ENCODE peak calls at places on chromosome 6, in five cellular contexts. V, N, S, G and A are unnamed samples.

GRCh38 chr6:31822038-31822821 is 5.3 kb upstream of the HSPA1B start:
- DNase-seq in S (peak), V (peak), N (peak), G (peak), A (peak)

GRCh38 chr6:129381885-129382284 is 328.1 kb downstream of the ARHGAP18 start:
- DNase-seq in G (no peak), S (no peak), N (no peak), V (no peak), A (no peak)

GRCh38 chr6:145267076-145267867 is 468.0 kb downstream of the EPM2A start:
- DNase-seq in V (no peak), N (no peak), S (no peak), G (no peak), A (no peak)

GRCh38 chr6:38271081-38271480 is 368.6 kb downstream of the BTBD9 start:
- DNase-seq in S (no peak), V (no peak), G (no peak), N (no peak), A (no peak)

GRCh38 chr6:72522735-72523141 is 99.1 kb upstream of the KCNQ5 start:
- DNase-seq in G (no peak), N (no peak), S (no peak), V (peak), A (peak)

GRCh38 chr6:154653853-154654252 is 79.4 kb upstream of the SCAF8 start:
- DNase-seq in N (no peak), V (no peak), S (no peak), G (no peak), A (no peak)

GRCh38 chr6:109457596-109457996 is 2.0 kb upstream of the MICAL1 start:
- DNase-seq in G (no peak), V (no peak), N (no peak), S (no peak), A (no peak)

GRCh38 chr6:163198396-163198795 is 216.1 kb upstream of the QKI start:
- DNase-seq in V (no peak), N (no peak), S (no peak), G (no peak), A (no peak)

GRCh38 chr6:126890055-126890454 is 228.4 kb upstream of the RSPO3 start:
- DNase-seq in S (no peak), N (no peak), G (no peak), V (no peak), A (no peak)

GRCh38 chr6:152952866-152953509 is 29.9 kb downstream of the FBXO5 start:
- DNase-seq in G (no peak), S (no peak), N (no peak), V (no peak), A (no peak)

GRCh38 chr6:170091000-170091638 is 199.8 kb downstream of the DLL1 start:
- DNase-seq in N (peak), V (no peak), S (no peak), G (no peak), A (peak)

GRCh38 chr6:152338335-152339125 is 298.6 kb downstream of the SYNE1 start:
- DNase-seq in G (no peak), N (peak), V (peak), S (peak), A (peak)

GRCh38 chr6:122066200-122066599 is 333.3 kb upstream of the HSF2 start:
- DNase-seq in V (no peak), S (no peak), G (no peak), N (no peak), A (no peak)

GRCh38 chr6:106122306-106122940 is 36.3 kb downstream of the PRDM1 start:
- DNase-seq in G (no peak), V (no peak), S (no peak), N (no peak), A (no peak)

GRCh38 chr6:167505199-167505598 is 180.3 kb downstream of the TTLL2 start:
- DNase-seq in N (no peak), S (no peak), V (no peak), G (no peak), A (no peak)

GRCh38 chr6:105806486-105806920 is 279.6 kb upstream of the PRDM1 start:
- DNase-seq in S (no peak), V (no peak), G (no peak), N (no peak), A (no peak)

GRCh38 chr6:143006787-143007186 is 53.9 kb upstream of the AIG1 start:
- DNase-seq in G (no peak), N (no peak), S (no peak), V (no peak), A (no peak)

GRCh38 chr6:15308445-15309213 is 62.8 kb downstream of the JARID2 start:
- DNase-seq in N (no peak), G (no peak), S (no peak), V (no peak), A (no peak)

GRCh38 chr6:14510038-14510437 is 392.5 kb downstream of the CD83 start:
- DNase-seq in N (no peak), V (no peak), G (no peak), S (no peak), A (no peak)

GRCh38 chr6:6891949-6892461 is 215.8 kb upstream of the RREB1 start:
- DNase-seq in G (no peak), S (no peak), N (no peak), V (no peak), A (no peak)

DNA sequence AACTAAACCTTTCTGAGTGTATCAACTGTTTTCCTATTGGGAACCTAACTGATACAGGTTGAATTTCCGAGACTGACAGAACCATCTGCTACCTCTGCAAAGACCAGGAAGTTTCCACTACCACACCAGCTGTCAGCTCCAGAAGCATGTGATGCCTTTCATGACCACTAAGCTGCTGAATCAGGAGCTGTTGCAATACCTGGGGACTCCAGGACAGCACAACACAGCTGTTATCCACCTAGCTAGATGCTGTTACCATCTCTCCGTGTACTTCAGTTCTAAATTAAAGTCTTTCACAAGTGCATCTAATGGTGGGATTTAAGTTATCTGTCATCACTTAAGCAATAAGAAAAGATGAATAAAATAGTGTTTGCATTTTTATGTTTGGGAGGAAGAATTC is 158.2 kb upstream of the IMPG1 start:
- DNase-seq in V (no peak), G (peak), N (no peak), S (no peak), A (peak)
- TF ChIP-seq CTCF in V (no peak), G (no peak), N (no peak), S (no peak), A (peak)

GRCh38 chr6:39476670-39477069 is 154.2 kb upstream of the KCNK16 start:
- DNase-seq in S (no peak), N (no peak), G (no peak), V (no peak), A (no peak)
- TF ChIP-seq CTCF in S (no peak), N (no peak), G (no peak), V (no peak), A (no peak)

GRCh38 chr6:26041946-26042345 is 45.3 kb upstream of the HFE start:
- DNase-seq in V (no peak), G (no peak), S (no peak), N (no peak), A (no peak)
- TF ChIP-seq CTCF in V (no peak), G (no peak), S (no peak), N (no peak), A (no peak)

GRCh38 chr6:84243240-84243639 is 15.8 kb upstream of the CEP162 start:
- DNase-seq in S (no peak), V (no peak), G (no peak), N (no peak), A (no peak)
- TF ChIP-seq CTCF in S (no peak), V (no peak), G (no peak), N (no peak), A (no peak)

GRCh38 chr6:110618591-110619267 is 142.3 kb upstream of the SLC22A16 start:
- DNase-seq in G (no peak), V (no peak), S (no peak), N (no peak), A (no peak)
- TF ChIP-seq CTCF in G (no peak), V (no peak), S (no peak), N (no peak), A (no peak)

GRCh38 chr6:43037197-43037596 is 15.8 kb downstream of the RRP36 start:
- DNase-seq in V (no peak), N (no peak), S (no peak), G (no peak), A (no peak)
- TF ChIP-seq CTCF in V (no peak), N (no peak), S (no peak), G (no peak), A (no peak)

DNA sequence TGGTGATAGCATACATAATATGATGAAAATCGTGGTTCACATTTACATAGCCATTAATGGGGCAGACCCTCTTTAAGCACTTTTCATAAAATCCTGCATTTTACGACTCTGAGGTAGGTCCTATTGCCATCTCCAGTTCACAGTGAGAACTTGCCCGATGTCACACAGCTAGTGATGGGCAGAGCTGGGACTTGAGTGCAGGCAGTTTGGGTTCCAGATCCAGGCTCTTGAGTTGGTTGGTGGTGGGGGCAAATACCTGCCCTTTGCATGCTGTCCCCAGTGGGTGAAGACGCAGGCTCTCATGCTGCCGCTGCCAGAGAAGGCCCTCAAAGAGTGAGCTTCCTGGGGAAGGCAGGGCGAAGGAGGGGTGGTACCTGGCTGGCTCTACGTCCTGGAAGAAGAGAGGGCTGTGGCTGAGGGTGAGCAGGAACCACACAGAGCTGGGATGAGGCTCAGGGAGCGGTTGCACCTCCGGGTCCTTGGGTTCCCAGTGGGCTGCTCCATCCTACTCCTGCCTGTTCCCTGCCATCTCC is 6.1 kb upstream of the BAK1 start:
- DNase-seq in N (no peak), S (no peak), G (no peak), V (no peak), A (no peak)
- TF ChIP-seq CTCF in N (no peak), S (no peak), G (no peak), V (no peak), A (no peak)